ENCODE peak calls at places on chromosome 7, in five cellular contexts. I is thyroid gland; F is CD8-positive, alpha-beta T cell; Q is mesenchymal stem cell; T is psoas muscle. S is an unnamed sample. For H3K27me3 and H3K4me1, the result is how much of the 10 kb centered on the place peaks cover.

GRCh38 chr7:117183729-117184128 is 139.1 kb downstream of the WNT2 start:
- DNase-seq in I (no peak), T (no peak), Q (no peak), F (no peak), S (no peak)

GRCh38 chr7:32204361-32205018 is 134.3 kb upstream of the PDE1C start:
- DNase-seq in I (peak), T (peak), F (no peak), Q (peak), S (no peak)

GRCh38 chr7:79180533-79180932 is 272.9 kb downstream of the MAGI2 start:
- DNase-seq in F (no peak), Q (no peak), I (no peak), T (no peak), S (no peak)

GRCh38 chr7:98619450-98620321 is 2.6 kb downstream of the NPTX2 start:
- DNase-seq in T (no peak), F (no peak), Q (no peak), I (no peak), S (no peak)

GRCh38 chr7:144519900-144520299 is 116.4 kb upstream of the NOBOX start:
- DNase-seq in T (no peak), Q (no peak), F (no peak), I (peak), S (no peak)

GRCh38 chr7:162583-163297 is 29.6 kb upstream of the FAM20C start:
- DNase-seq in F (no peak), I (no peak), T (peak), Q (no peak), S (no peak)

GRCh38 chr7:11328309-11328708 is 354.6 kb downstream of the PHF14 start:
- DNase-seq in T (no peak), I (no peak), F (no peak), Q (peak), S (no peak)

GRCh38 chr7:157502701-157503111 is 165.9 kb downstream of the DNAJB6 start:
- DNase-seq in Q (peak), T (peak), F (peak), I (peak), S (peak)

GRCh38 chr7:55024776-55025175 is 6.0 kb downstream of the EGFR start:
- DNase-seq in F (no peak), T (no peak), I (no peak), Q (peak), S (no peak)

GRCh38 chr7:157693071-157693520 is 356.3 kb downstream of the DNAJB6 start:
- DNase-seq in T (no peak), I (no peak), Q (no peak), F (no peak), S (no peak)

GRCh38 chr7:2645274-2645868 is 13.6 kb downstream of the TTYH3 start:
- DNase-seq in F (peak), T (peak), Q (peak), I (no peak), S (peak)

GRCh38 chr7:145269418-145270161 is 433.7 kb upstream of the TPK1 start:
- DNase-seq in T (no peak), F (no peak), I (no peak), Q (no peak), S (no peak)

GRCh38 chr7:140375808-140376730 is 22.3 kb downstream of the SLC37A3 start:
- DNase-seq in T (no peak), I (no peak), Q (no peak), F (no peak), S (no peak)

GRCh38 chr7:4951903-4952636 is 6.9 kb downstream of the MMD2 start:
- DNase-seq in Q (no peak), I (no peak), T (no peak), F (no peak), S (no peak)

GRCh38 chr7:96708872-96709271 is 774 bp downstream of the SEM1 start:
- DNase-seq in T (no peak), F (no peak), Q (no peak), I (no peak), S (no peak)

GRCh38 chr7:25862254-25862992 is 289.6 kb upstream of the NFE2L3 start:
- DNase-seq in I (peak), Q (peak), T (peak), F (no peak), S (peak)

GRCh38 chr7:117445206-117445605 is 17.9 kb upstream of the ASZ1 start:
- DNase-seq in I (no peak), Q (peak), T (no peak), F (no peak), S (no peak)

GRCh38 chr7:143337216-143337615 is 21.3 kb downstream of the CLCN1 start:
- DNase-seq in F (no peak), T (no peak), I (no peak), Q (no peak), S (no peak)

GRCh38 chr7:78148166-78148894 is 349.8 kb downstream of the PHTF2 start:
- DNase-seq in I (no peak), T (no peak), Q (no peak), F (no peak), S (no peak)

GRCh38 chr7:55964261-55964801 is at the start of gene NIPSNAP2:
- DNase-seq in T (peak), Q (peak), F (peak), I (peak), S (peak)

GRCh38 chr7:2154831-2155230 is 77.9 kb downstream of the MAD1L1 start:
- DNase-seq in T (peak), Q (no peak), I (no peak), F (no peak), S (no peak)

GRCh38 chr7:121621947-121622346 is 225.8 kb upstream of the FAM3C start:
- DNase-seq in Q (no peak), F (no peak), T (no peak), I (no peak), S (no peak)

GRCh38 chr7:11182736-11183135 is 209.1 kb downstream of the PHF14 start:
- DNase-seq in T (no peak), I (no peak), F (no peak), Q (peak), S (no peak)

GRCh38 chr7:24290004-24290641 is 6.1 kb downstream of the NPY start:
- DNase-seq in T (no peak), Q (peak), F (no peak), I (peak), S (no peak)

GRCh38 chr7:88075216-88075615 is 141.2 kb downstream of the ADAM22 start:
- DNase-seq in Q (no peak), T (no peak), F (no peak), I (no peak), S (no peak)

GRCh38 chr7:106864298-106865081 is 592 bp upstream of the PIK3CG start:
- DNase-seq in T (no peak), Q (peak), F (no peak), I (no peak), S (no peak)

GRCh38 chr7:23349484-23350157 is 50.5 kb downstream of the MALSU1 start:
- DNase-seq in F (no peak), Q (peak), I (no peak), T (no peak), S (no peak)

GRCh38 chr7:39582536-39582935 is 16.3 kb downstream of the YAE1 start:
- DNase-seq in F (no peak), Q (no peak), T (no peak), I (no peak), S (no peak)

GRCh38 chr7:102830206-102830605 is 81.4 kb downstream of the FAM185A start:
- DNase-seq in T (no peak), Q (peak), F (no peak), I (no peak), S (no peak)

GRCh38 chr7:19090526-19090925 is 26.9 kb downstream of the TWIST1 start:
- DNase-seq in Q (no peak), T (no peak), F (no peak), I (no peak), S (no peak)

GRCh38 chr7:47271749-47272148 is 310.2 kb downstream of the TNS3 start:
- DNase-seq in I (no peak), Q (no peak), F (no peak), T (no peak), S (no peak)

GRCh38 chr7:94123136-94123535 is 119.0 kb upstream of the BET1 start:
- DNase-seq in T (no peak), Q (peak), I (no peak), F (no peak), S (no peak)

GRCh38 chr7:151175793-151176311 is 8.4 kb upstream of the GBX1 start:
- DNase-seq in I (no peak), T (peak), Q (no peak), F (no peak), S (no peak)
- H3K27me3 ChIP-seq in I (under half), T (under half), Q (half or more), F (under half), S (under half)

GRCh38 chr7:128202287-128202957 is 38.7 kb upstream of the LEP start:
- DNase-seq in T (no peak), I (no peak), F (no peak), Q (no peak), S (no peak)

GRCh38 chr7:128200376-128200775 is 40.7 kb upstream of the LEP start:
- DNase-seq in T (no peak), F (peak), Q (no peak), I (no peak), S (no peak)

GRCh38 chr7:128203047-128203491 is 38.0 kb upstream of the LEP start:
- DNase-seq in Q (no peak), F (peak), I (no peak), T (no peak), S (no peak)

GRCh38 chr7:128201067-128201689 is 39.9 kb upstream of the LEP start:
- DNase-seq in F (peak), I (no peak), T (no peak), Q (no peak), S (no peak)

DNA sequence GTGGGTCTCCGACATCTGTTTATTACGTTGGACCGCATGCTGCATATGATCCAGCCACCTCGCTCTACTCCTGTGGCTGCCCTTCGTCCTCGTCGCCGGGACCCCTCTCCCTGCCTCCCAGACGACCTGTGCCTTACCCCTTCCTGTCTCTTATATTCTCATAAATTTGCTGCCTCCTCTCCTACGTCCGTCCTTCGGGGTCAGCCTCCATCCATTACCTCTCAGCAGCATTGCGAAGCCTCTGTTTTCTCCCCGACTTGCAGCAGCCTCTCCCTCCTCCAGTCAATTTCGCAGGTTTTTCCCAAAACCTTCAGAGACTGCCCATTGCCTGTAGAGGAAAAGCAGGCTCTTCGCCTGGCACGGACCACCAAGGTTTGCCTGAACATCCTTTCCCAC is 39.4 kb upstream of the LEP start:
- DNase-seq in I (no peak), Q (no peak), F (no peak), T (no peak), S (no peak)
- H3K4me3 ChIP-seq in I (no peak), Q (no peak), F (peak), T (peak), S (peak)

GRCh38 chr7:134854816-134855215 is 75.4 kb downstream of the CALD1 start:
- DNase-seq in T (no peak), Q (no peak), F (no peak), I (no peak), S (no peak)

GRCh38 chr7:134856692-134857091 is 77.3 kb downstream of the CALD1 start:
- DNase-seq in Q (peak), F (no peak), T (no peak), I (no peak), S (no peak)

GRCh38 chr7:134856141-134856540 is 76.7 kb downstream of the CALD1 start:
- DNase-seq in T (no peak), F (no peak), Q (peak), I (no peak), S (no peak)

GRCh38 chr7:134857958-134858357 is 78.5 kb downstream of the CALD1 start:
- DNase-seq in I (no peak), T (no peak), F (no peak), Q (peak), S (no peak)

GRCh38 chr7:134855467-134855866 is 76.0 kb downstream of the CALD1 start:
- DNase-seq in F (no peak), T (no peak), Q (no peak), I (no peak), S (no peak)
- H3K4me1 ChIP-seq in F (under half), T (under half), Q (under half), I (under half), S (under half)

GRCh38 chr7:108457871-108458270 is 1.6 kb upstream of the NRCAM start:
- DNase-seq in I (no peak), F (no peak), Q (no peak), T (no peak), S (no peak)

GRCh38 chr7:108455524-108455832 is 758 bp downstream of the NRCAM start:
- DNase-seq in T (no peak), I (peak), Q (no peak), F (no peak), S (no peak)

GRCh38 chr7:108455833-108456677 is at the start of gene NRCAM:
- DNase-seq in Q (peak), I (peak), F (peak), T (peak), S (no peak)

GRCh38 chr7:108454674-108455523 is 1.3 kb downstream of the NRCAM start:
- DNase-seq in T (no peak), I (peak), F (peak), Q (peak), S (no peak)

DNA sequence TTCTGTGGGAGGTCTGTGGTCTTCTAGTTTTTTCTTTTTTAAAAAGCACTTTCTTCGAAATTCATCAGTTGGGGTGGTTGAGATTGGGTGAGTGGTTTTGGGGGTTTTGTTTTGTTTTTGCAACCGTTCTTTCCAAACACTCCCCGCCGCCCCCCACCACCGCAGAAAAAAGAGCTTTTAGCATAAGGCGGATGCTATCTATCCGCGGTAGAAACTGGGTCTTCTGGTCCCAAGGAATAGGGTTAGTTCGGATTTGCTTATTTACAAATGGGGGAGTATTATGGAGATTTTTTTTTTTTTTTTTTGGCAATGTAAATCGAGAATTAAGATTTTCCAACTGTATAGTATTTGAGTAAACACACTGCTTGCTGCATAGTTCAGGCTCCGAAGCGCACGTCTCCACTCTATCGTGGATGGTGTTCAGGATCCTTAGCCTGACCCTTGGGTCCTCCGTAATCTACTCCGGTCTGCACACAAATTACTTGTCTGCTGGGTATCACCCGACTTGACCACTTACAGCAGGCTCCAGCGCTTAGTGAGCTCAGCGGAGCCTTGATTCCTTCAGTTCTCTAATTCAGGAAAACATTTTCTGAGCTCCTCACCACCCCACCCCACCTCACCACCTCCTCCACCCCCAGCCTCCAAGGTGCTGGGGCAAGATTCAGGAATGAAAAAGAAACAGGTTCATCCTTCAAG is 757 bp upstream of the NRCAM start:
- DNase-seq in I (no peak), F (no peak), Q (no peak), T (no peak), S (no peak)
- H3K27me3 ChIP-seq in I (under half), F (under half), Q (half or more), T (under half), S (under half)

S was measured in CD8-positive, alpha-beta memory T cell.